ENCODE peak calls at places on chromosomes 6 and 20, in six cellular contexts. T is CD4-positive, alpha-beta T cell; R is transverse colon; E is colonic mucosa; P is A549; L is spleen. G is an unnamed sample.

GRCh38 chr20:17262786-17263185 is 35.9 kb downstream of the PCSK2 start:
- DNase-seq in T (no peak), R (no peak), E (no peak), P (no peak), L (no peak), G (no peak)

GRCh38 chr6:102114402-102114801 is 720.9 kb downstream of the GRIK2 start:
- DNase-seq in T (no peak), R (no peak), E (no peak), P (no peak), L (no peak), G (no peak)

GRCh38 chr6:149766156-149766768 is 16.7 kb downstream of the PCMT1 start:
- DNase-seq in T (no peak), R (no peak), E (peak; percentile 23), P (no peak), L (no peak), G (no peak)

GRCh38 chr20:21291026-21291425 is 12.1 kb upstream of the XRN2 start:
- DNase-seq in T (no peak), R (no peak), E (no peak), P (no peak), L (no peak), G (no peak)

GRCh38 chr20:5969348-5969935 is 19.0 kb downstream of the MCM8 start:
- DNase-seq in T (no peak), R (no peak), E (no peak), P (no peak), L (no peak), G (no peak)

GRCh38 chr6:903746-904145 is 210.8 kb upstream of the EXOC2 start:
- DNase-seq in T (no peak), R (no peak), E (no peak), P (no peak), L (no peak), G (no peak)

GRCh38 chr6:133895573-133896343 is 6.8 kb downstream of the TCF21 start:
- DNase-seq in T (no peak), R (no peak), E (no peak), P (no peak), L (no peak), G (no peak)

GRCh38 chr6:95866732-95867131 is 149.0 kb upstream of the FUT9 start:
- DNase-seq in T (no peak), R (peak; percentile 7), E (no peak), P (no peak), L (no peak), G (no peak)

GRCh38 chr6:106170030-106170791 is 84.1 kb downstream of the PRDM1 start:
- DNase-seq in T (no peak), R (no peak), E (no peak), P (no peak), L (no peak), G (no peak)

GRCh38 chr6:90368001-90368400 is 71.4 kb upstream of the BACH2 start:
- DNase-seq in T (no peak), R (no peak), E (no peak), P (no peak), L (no peak), G (no peak)

GRCh38 chr6:37473364-37474095 is 26.2 kb downstream of the CCDC167 start:
- DNase-seq in T (no peak), R (no peak), E (no peak), P (no peak), L (no peak), G (no peak)

GRCh38 chr20:54284928-54285704 is 77.2 kb downstream of the PFDN4 start:
- DNase-seq in T (no peak), R (no peak), E (no peak), P (no peak), L (no peak), G (no peak)

GRCh38 chr20:45823949-45824835 is 2.9 kb downstream of the TNNC2 start:
- DNase-seq in T (peak; percentile 35), R (peak; percentile 72), E (peak; percentile 63), P (no peak), L (peak; percentile 85), G (no peak)

GRCh38 chr6:90078513-90079289 is 184.4 kb downstream of the GJA10 start:
- DNase-seq in T (peak; percentile 22), R (no peak), E (no peak), P (no peak), L (no peak), G (no peak)

GRCh38 chr20:44810061-44810390 is 320 bp downstream of the RIMS4 start:
- DNase-seq in T (no peak), R (no peak), E (no peak), P (no peak), L (no peak), G (no peak)

GRCh38 chr6:159989882-159990480 is 21.1 kb downstream of the IGF2R start:
- DNase-seq in T (no peak), R (no peak), E (no peak), P (no peak), L (no peak), G (no peak)

GRCh38 chr20:50670126-50670862 is 21.0 kb downstream of the RIPOR3 start:
- DNase-seq in T (no peak), R (no peak), E (no peak), P (peak; percentile 75), L (no peak), G (no peak)

GRCh38 chr6:115582386-115582785 is 478.3 kb downstream of the FRK start:
- DNase-seq in T (no peak), R (no peak), E (no peak), P (no peak), L (no peak), G (no peak)

GRCh38 chr6:164321297-164321696 is 906.8 kb downstream of the QKI start:
- DNase-seq in T (no peak), R (no peak), E (no peak), P (no peak), L (no peak), G (no peak)

GRCh38 chr20:54054516-54054915 is 15.9 kb downstream of the BCAS1 start:
- DNase-seq in T (no peak), R (peak; percentile 36), E (no peak), P (no peak), L (no peak), G (no peak)

GRCh38 chr6:14207493-14207892 is 89.9 kb downstream of the CD83 start:
- DNase-seq in T (no peak), R (peak; percentile 51), E (peak; percentile 63), P (no peak), L (no peak), G (no peak)
- H3K9me3 ChIP-seq in T (no peaks in the 10 kb centered on the region), R (no peaks in the 10 kb centered on the region), E (no peaks in the 10 kb centered on the region), P (no peaks in the 10 kb centered on the region), L (no peaks in the 10 kb centered on the region), G (no peaks in the 10 kb centered on the region)

DNA sequence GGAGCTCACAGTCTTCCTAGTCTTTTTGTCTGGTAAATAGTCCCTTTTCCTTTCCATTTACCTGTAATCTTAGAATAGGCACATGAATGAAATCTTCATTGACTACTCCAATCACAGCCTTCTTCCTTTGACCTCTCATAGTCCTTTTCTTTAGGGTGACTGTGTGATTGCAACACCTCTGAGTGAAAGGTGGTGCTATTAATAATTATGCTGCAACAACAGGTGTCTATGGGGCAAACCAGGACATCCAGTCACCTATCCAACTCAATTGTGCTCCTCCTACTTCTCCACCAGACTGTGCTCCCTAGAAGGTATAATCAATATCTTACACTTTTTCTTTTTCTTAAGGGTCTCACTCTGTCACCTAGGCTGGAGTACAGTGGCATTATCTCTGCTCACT is 29.4 kb downstream of the RIPOR2 start:
- DNase-seq in T (no peak), R (no peak), E (no peak), P (no peak), L (no peak), G (no peak)
- H3K27ac ChIP-seq in T (peak overlapping the region; percentile 88), R (peak overlapping the region; percentile 17), E (no peak overlapping the region), P (no peak overlapping the region), L (no peak overlapping the region), G (no peak overlapping the region)

GRCh38 chr6:19279137-19279747 is 557.9 kb upstream of the ID4 start:
- DNase-seq in T (no peak), R (no peak), E (no peak), P (no peak), L (no peak), G (no peak)
- H3K9me3 ChIP-seq in T (no peaks in the 10 kb centered on the region), R (no peaks in the 10 kb centered on the region), E (no peaks in the 10 kb centered on the region), P (no peaks in the 10 kb centered on the region), L (no peaks in the 10 kb centered on the region), G (no peaks in the 10 kb centered on the region)

GRCh38 chr6:35014341-35014740 is 125.3 kb downstream of the ANKS1A start:
- DNase-seq in T (no peak), R (no peak), E (no peak), P (no peak), L (no peak), G (no peak)
- H3K27ac ChIP-seq in T (no peak overlapping the region), R (peak overlapping the region; percentile 93), E (no peak overlapping the region), P (no peak overlapping the region), L (no peak overlapping the region), G (peak overlapping the region; percentile 90)

GRCh38 chr20:23018432-23018831 is 16.7 kb upstream of the SSTR4 start:
- DNase-seq in T (no peak), R (no peak), E (no peak), P (no peak), L (no peak), G (no peak)

GRCh38 chr20:23018941-23019340 is 16.2 kb upstream of the SSTR4 start:
- DNase-seq in T (no peak), R (no peak), E (no peak), P (no peak), L (no peak), G (no peak)

GRCh38 chr20:23020230-23020629 is 14.9 kb upstream of the SSTR4 start:
- DNase-seq in T (no peak), R (no peak), E (no peak), P (no peak), L (no peak), G (no peak)

GRCh38 chr20:23021541-23021940 is 13.6 kb upstream of the SSTR4 start:
- DNase-seq in T (no peak), R (no peak), E (no peak), P (no peak), L (no peak), G (no peak)

DNA sequence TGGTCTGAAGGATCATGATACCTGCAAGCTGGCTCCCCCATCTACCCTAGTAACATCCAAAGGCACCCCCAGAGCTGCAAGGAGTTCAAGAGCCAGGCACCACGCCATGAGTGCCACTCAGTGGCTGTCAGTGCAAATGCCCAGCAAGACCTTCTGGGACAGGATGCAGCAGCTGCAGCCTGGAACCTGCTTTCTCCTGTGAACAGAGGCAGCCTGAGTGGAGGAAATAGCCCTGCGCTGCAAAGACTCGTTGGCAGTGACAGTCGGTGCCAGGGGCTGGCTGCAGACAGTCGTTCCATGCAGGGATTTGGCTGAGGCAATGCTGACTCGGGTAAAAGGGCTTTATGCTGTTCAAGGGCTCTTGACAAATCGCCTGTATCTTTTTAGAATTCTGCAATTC is 15.7 kb upstream of the SSTR4 start:
- DNase-seq in T (no peak), R (no peak), E (no peak), P (no peak), L (no peak), G (no peak)
- H3K9me3 ChIP-seq in T (no peaks in the 10 kb centered on the region), R (no peaks in the 10 kb centered on the region), E (no peaks in the 10 kb centered on the region), P (no peaks in the 10 kb centered on the region), L (no peaks in the 10 kb centered on the region), G (no peaks in the 10 kb centered on the region)

DNA sequence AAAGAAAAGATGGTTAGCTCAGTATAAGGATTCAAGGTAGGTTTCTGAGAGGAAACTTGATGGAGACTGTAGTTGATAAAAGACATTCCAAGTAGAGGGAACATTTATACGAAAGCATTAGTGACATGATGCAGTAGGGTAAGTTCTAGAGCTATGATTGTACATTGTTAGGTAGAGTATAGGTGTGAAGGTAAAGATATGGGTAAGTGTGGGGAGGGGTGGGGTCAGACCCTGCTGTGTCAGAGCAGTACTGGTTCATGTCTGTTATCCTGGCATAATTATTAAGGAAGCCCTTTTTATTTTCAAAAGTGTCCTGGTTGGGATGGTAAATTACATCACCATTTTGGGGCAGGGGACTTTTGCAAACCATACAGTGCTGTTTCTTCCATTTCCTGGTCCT is 635.8 kb downstream of the COL12A1 start:
- DNase-seq in T (no peak), R (no peak), E (no peak), P (no peak), L (no peak), G (no peak)
- H3K27ac ChIP-seq in T (no peak overlapping the region), R (no peak overlapping the region), E (no peak overlapping the region), P (no peak overlapping the region), L (no peak overlapping the region), G (no peak overlapping the region)

G was measured in tibial nerve.